ENCODE peak calls at places on chromosomes 6 and 20, in six cellular contexts. H is RWPE2; O is SK-N-SH treated with all-trans-retinoic acid at 6 μM for 48 hours; B is HCT116; P is activated T-cell treated with anti-CD3 and anti-CD28 coated beads, Interleukin-2, amount 50 U/mL, for 4 hours; Z is gastroesophageal sphincter. M is an unnamed sample.

GRCh38 chr6:154937306-154938244 is 57.5 kb upstream of the TIAM2 start:
- ATAC-seq in P (no peak), Z (no peak), H (no peak), B (no peak), O (peak), M (no peak)

GRCh38 chr20:14963262-14963663 is 625.9 kb upstream of the FLRT3 start:
- ATAC-seq in H (peak), O (peak), P (no peak), B (peak), Z (no peak), M (peak)

GRCh38 chr6:152905551-152906299 is 77.1 kb downstream of the FBXO5 start:
- ATAC-seq in B (no peak), P (no peak), O (no peak), H (no peak), Z (no peak), M (no peak)

GRCh38 chr6:52937908-52938307 is 28.4 kb upstream of the GSTA3 start:
- ATAC-seq in O (no peak), B (no peak), H (no peak), Z (no peak), P (no peak), M (no peak)

GRCh38 chr6:18413320-18413830 is 26.2 kb downstream of the RNF144B start:
- ATAC-seq in P (no peak), H (no peak), B (no peak), O (no peak), Z (no peak), M (no peak)

GRCh38 chr6:46993846-46994245 is 48.3 kb downstream of the ADGRF1 start:
- ATAC-seq in O (no peak), P (no peak), B (peak), Z (no peak), H (peak), M (peak)

GRCh38 chr6:166562726-166563125 is 23.8 kb downstream of the RAMACL start:
- ATAC-seq in Z (no peak), P (no peak), O (no peak), B (no peak), H (no peak), M (no peak)

GRCh38 chr20:58048096-58048702 is 180.3 kb downstream of the ANKRD60 start:
- ATAC-seq in B (no peak), P (no peak), Z (no peak), O (peak), H (peak), M (no peak)

GRCh38 chr6:105850636-105851035 is 235.5 kb upstream of the PRDM1 start:
- ATAC-seq in Z (no peak), H (no peak), B (no peak), O (peak), P (no peak), M (no peak)

GRCh38 chr6:141259832-141260231 is 872.9 kb upstream of the GJE1 start:
- ATAC-seq in O (no peak), H (no peak), P (no peak), Z (peak), B (no peak), M (no peak)

GRCh38 chr6:166490671-166491500 is 95.6 kb downstream of the RAMACL start:
- ATAC-seq in O (peak), P (no peak), B (no peak), Z (no peak), H (no peak), M (no peak)

GRCh38 chr6:28004350-28005123 is 47.5 kb downstream of the OR2B6 start:
- ATAC-seq in H (no peak), P (no peak), B (no peak), O (no peak), Z (no peak), M (no peak)

GRCh38 chr20:35039146-35039545 is 53.5 kb downstream of the TRPC4AP start:
- ATAC-seq in H (peak), Z (no peak), B (no peak), O (no peak), P (no peak), M (no peak)

GRCh38 chr6:157659536-157660271 is 163.3 kb upstream of the SNX9 start:
- ATAC-seq in B (no peak), P (no peak), Z (no peak), H (no peak), O (no peak), M (no peak)

GRCh38 chr20:56689318-56689717 is 60.2 kb downstream of the TFAP2C start:
- ATAC-seq in B (peak), H (peak), O (no peak), Z (no peak), P (no peak), M (peak)

GRCh38 chr6:81387163-81387562 is 365.3 kb downstream of the TENT5A start:
- ATAC-seq in H (no peak), Z (no peak), B (no peak), O (no peak), P (no peak), M (no peak)

GRCh38 chr6:39404312-39404711 is 81.8 kb upstream of the KCNK16 start:
- ATAC-seq in H (no peak), P (no peak), B (no peak), Z (no peak), O (no peak), M (no peak)

GRCh38 chr6:143125896-143126573 is 65.3 kb downstream of the AIG1 start:
- ATAC-seq in P (no peak), H (no peak), B (no peak), Z (no peak), O (peak), M (no peak)

GRCh38 chr6:152471459-152472070 is 165.6 kb downstream of the SYNE1 start:
- ATAC-seq in P (no peak), H (peak), O (peak), Z (no peak), B (no peak), M (no peak)

GRCh38 chr6:19150307-19150706 is 686.9 kb upstream of the ID4 start:
- ATAC-seq in O (no peak), Z (no peak), B (no peak), P (no peak), H (no peak), M (no peak)

GRCh38 chr20:18187020-18187419 is 49.4 kb downstream of the KAT14 start:
- ATAC-seq in O (no peak), H (peak), P (no peak), Z (no peak), B (no peak), M (peak)

GRCh38 chr20:53738945-53739798 is 145.5 kb upstream of the ZNF217 start:
- ATAC-seq in H (no peak), Z (no peak), P (no peak), O (no peak), B (no peak), M (no peak)

GRCh38 chr6:90859612-90860011 is 272.7 kb upstream of the MAP3K7 start:
- ATAC-seq in H (peak), B (peak), P (no peak), Z (no peak), O (peak), M (no peak)

GRCh38 chr6:99121748-99122147 is 174.0 kb upstream of the FBXL4 start:
- ATAC-seq in O (no peak), B (no peak), P (no peak), Z (no peak), H (peak), M (peak)

GRCh38 chr6:90941885-90942284 is 355.0 kb upstream of the MAP3K7 start:
- ATAC-seq in P (no peak), O (no peak), Z (no peak), B (no peak), H (no peak), M (no peak)

GRCh38 chr6:168160506-168161370 is 81.7 kb upstream of the FRMD1 start:
- ATAC-seq in B (no peak), H (no peak), P (no peak), O (no peak), Z (no peak), M (no peak)

GRCh38 chr6:135955106-135955505 is 103.6 kb downstream of the PDE7B start:
- ATAC-seq in B (no peak), H (no peak), P (no peak), Z (no peak), O (no peak), M (no peak)

GRCh38 chr20:53097371-53097770 is 125.2 kb downstream of the TSHZ2 start:
- ATAC-seq in P (no peak), Z (peak), O (no peak), B (no peak), H (no peak), M (no peak)

GRCh38 chr20:62548483-62548882 is 72.7 kb upstream of the GATA5 start:
- ATAC-seq in O (no peak), Z (no peak), P (no peak), B (no peak), H (no peak), M (no peak)

GRCh38 chr6:111096246-111096645 is 8.9 kb downstream of the SLC16A10 start:
- ATAC-seq in P (peak), H (peak), Z (no peak), B (peak), O (no peak), M (peak)